ENCODE peak calls at places on chromosomes 11 and 22, in four cellular contexts. S, H, P and X are unnamed samples. For H3K4me1, the result is how much of the 10 kb centered on the place peaks cover.

GRCh38 chr22:36425977-36426523 is 38.3 kb upstream of the MYH9 start:
- DNase-seq in P (no peak), S (no peak), H (no peak), X (no peak)

GRCh38 chr22:30947163-30947820 is 21.3 kb downstream of the MORC2 start:
- DNase-seq in H (no peak), P (no peak), S (no peak), X (no peak)

GRCh38 chr22:50074056-50074455 is 11.2 kb downstream of the MLC1 start:
- DNase-seq in P (no peak), H (peak), S (no peak), X (no peak)

GRCh38 chr11:6988506-6988905 is 31.6 kb downstream of the ZNF214 start:
- DNase-seq in P (no peak), S (no peak), H (no peak), X (no peak)

GRCh38 chr11:66859686-66860448 is 3.0 kb downstream of the LRFN4 start:
- DNase-seq in S (no peak), H (peak), P (no peak), X (no peak)

GRCh38 chr22:28198692-28199091 is 279.6 kb upstream of the PITPNB start:
- DNase-seq in H (no peak), S (no peak), P (no peak), X (no peak)

GRCh38 chr22:32106930-32107329 is 52.2 kb downstream of the C22orf42 start:
- DNase-seq in H (no peak), S (no peak), P (no peak), X (no peak)

GRCh38 chr22:39518124-39518786 is 2.1 kb upstream of the ATF4 start:
- DNase-seq in S (no peak), P (no peak), H (no peak), X (no peak)

GRCh38 chr11:13962562-13963168 is at the start of gene SPON1:
- DNase-seq in H (peak), S (peak), P (peak), X (no peak)

GRCh38 chr11:43521471-43521870 is 159.1 kb upstream of the HSD17B12 start:
- DNase-seq in H (peak), S (no peak), P (no peak), X (no peak)

GRCh38 chr11:77559686-77560425 is 29.9 kb upstream of the AQP11 start:
- DNase-seq in P (no peak), S (no peak), H (no peak), X (no peak)

GRCh38 chr11:23123766-23124165 is 263.5 kb upstream of the CCDC179 start:
- DNase-seq in P (no peak), S (no peak), H (no peak), X (no peak)

GRCh38 chr22:50175921-50176849 is 5.7 kb downstream of the PANX2 start:
- DNase-seq in P (no peak), H (peak), S (no peak), X (no peak)

DNA sequence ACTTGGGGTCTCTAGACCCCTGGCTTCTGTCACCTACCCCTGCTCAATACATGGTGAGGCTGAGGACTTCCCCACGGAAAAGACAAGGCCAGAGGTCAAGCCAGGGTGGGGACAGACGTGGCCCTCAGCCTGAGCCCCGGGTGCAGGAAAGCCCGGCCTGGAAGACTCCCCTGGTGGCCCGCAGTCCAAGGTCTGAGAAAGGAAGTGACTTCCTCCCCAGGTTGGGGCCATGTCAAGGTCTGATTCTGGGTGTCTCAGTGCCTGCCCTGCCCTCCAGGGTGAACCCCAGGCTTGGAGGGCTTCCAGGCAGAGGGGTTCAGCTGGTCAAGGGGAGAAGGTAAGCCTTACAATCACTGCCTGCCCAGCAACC is 3.9 kb downstream of the CTSD start:
- DNase-seq in P (no peak), H (peak), S (no peak), X (no peak)
- H3K4me1 ChIP-seq in P (half or more), H (half or more), S (half or more), X (half or more)

GRCh38 chr22:45692549-45692948 is 20.9 kb downstream of the ATXN10 start:
- DNase-seq in P (no peak), H (no peak), S (no peak), X (no peak)
- H3K27ac ChIP-seq in P (no peak), H (no peak), S (no peak), X (no peak)

DNA sequence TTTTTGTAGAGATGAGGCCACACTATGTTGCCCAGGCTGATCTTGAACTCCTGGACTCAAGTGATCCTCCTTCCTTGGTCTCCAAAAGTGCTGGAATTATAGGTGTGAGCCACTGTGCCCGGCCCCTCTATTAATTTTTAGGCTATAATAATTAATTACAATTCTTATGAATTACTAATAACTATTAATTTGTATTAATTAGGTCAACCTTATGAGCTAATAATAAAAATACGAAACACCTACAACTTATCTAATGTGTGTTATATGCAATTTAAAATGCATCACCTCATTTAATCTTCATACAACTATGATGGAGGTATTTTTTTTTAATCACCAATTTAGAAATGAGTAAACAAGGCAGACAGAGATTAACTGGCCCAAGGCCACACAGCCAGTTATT is 26.2 kb downstream of the LRP4 start:
- DNase-seq in S (no peak), P (no peak), H (no peak), X (no peak)
- H3K4me1 ChIP-seq in S (under half), P (under half), H (under half), X (under half)

GRCh38 chr11:58057481-58057880 is 26.7 kb downstream of the OR6Q1 start:
- DNase-seq in S (no peak), H (no peak), P (no peak), X (no peak)
- H3K27ac ChIP-seq in S (no peak), H (no peak), P (no peak), X (no peak)

GRCh38 chr11:65114538-65115171 is 2.8 kb downstream of the ZNHIT2 start:
- DNase-seq in P (no peak), H (no peak), S (no peak), X (no peak)

GRCh38 chr11:65113361-65113756 is 1.7 kb downstream of the TM7SF2 start:
- DNase-seq in H (no peak), P (no peak), S (no peak), X (no peak)

GRCh38 chr11:65112551-65113360 is 1.1 kb downstream of the TM7SF2 start:
- DNase-seq in S (peak), H (peak), P (peak), X (no peak)

GRCh38 chr11:65112226-65112550 is 516 bp downstream of the TM7SF2 start:
- DNase-seq in P (no peak), H (no peak), S (no peak), X (no peak)

DNA sequence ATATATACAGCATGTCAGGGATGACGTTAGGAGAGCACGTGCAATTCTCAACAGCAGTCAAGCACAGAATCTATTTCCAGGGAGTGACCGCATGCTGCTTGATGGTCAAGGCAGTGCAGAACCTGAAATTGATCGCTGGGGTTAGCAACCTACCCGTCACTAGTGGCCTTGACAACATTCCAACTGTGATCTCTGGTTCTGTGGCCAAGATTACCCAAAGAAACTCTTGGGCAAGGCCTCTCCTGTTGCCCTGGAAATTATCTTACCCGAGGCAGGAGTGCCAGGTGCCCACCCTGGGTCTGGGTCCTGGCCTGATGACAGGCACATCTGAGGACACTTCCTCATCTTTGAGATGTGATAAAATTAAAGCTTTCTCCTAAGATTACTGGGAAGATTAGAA is 2.2 kb downstream of the TM7SF2 start:
- DNase-seq in S (no peak), P (no peak), H (no peak), X (no peak)
- H3K4me1 ChIP-seq in S (half or more), P (under half), H (half or more), X (half or more)

DNA sequence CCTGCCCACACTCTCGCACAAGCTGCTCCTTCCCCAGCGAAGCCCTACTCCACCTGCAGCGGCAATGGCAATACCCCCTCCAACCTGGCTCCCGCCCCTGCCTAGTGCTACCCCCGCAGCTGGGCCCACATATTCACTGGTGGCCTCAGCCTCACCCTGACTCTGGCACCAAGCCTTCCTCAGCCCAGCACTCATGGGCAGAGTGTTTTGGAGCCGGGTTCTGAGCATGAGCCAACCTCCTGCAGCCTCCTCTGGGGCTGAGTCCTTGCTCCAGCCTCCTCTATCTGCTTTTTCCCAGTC is 47.6 kb downstream of the PDE2A start:
- DNase-seq in H (no peak), P (no peak), S (no peak), X (no peak)
- H3K27ac ChIP-seq in H (peak), P (no peak), S (no peak), X (peak)

DNA sequence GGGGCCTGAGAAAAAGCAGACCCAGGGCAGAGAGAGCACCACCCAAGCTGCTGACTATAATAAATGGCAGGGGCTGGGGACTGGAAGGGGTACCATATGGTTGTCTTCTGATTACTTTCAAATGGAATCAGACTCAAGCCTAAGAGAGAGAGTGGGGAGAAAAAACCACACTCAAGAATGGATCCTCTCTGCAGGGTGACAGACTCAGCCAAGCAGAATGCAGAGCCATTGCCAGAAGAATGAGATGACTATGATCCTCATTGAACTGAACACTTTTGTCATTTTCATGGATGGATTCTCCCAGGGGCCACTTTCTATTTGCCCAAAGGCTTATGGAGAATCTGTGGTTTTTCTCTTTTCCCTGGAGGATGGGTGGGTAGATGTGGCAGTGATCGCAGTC is 8.7 kb downstream of the UBASH3B start:
- DNase-seq in S (no peak), P (no peak), H (no peak), X (no peak)
- H3K4me1 ChIP-seq in S (half or more), P (half or more), H (under half), X (under half)

DNA sequence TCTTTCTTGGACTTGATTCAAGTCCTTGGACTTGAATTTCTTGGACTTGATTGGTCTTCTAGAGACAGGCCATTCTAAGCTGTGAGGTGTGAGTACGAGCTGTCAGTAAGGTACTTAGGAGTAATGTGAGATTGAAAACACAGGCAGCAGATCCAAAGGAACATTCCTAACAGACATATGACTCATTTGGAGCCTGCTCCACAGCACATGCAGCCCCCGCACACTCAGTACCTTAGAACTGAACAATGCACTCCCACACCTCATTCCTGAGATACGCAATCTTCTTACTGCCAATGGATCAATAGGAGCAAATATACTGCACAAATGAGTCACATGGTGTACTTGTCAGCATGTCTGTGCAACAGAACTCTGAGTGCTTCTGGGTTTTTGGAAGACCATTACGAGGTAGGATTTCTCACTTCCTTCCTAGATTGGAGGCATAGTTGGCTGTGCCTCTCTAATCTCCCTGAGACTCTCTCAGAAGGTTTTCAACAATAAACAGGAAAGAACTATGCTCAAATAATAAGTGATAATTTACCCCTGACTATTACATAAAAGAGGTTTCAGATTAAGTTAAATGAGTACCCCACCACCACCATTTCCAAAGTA is 243.1 kb downstream of the KCNA4 start:
- DNase-seq in H (no peak), P (no peak), S (no peak), X (no peak)
- H3K27ac ChIP-seq in H (no peak), P (no peak), S (no peak), X (no peak)